ENCODE peak calls at places on chromosomes 1 and 21, in five cellular contexts. A is HepG2, V is psoas muscle, Y is right atrium auricular region, U is tibial nerve. W is an unnamed sample.

GRCh38 chr1:168728452-168729404 is at the start of gene DPT:
- DNase-seq in U (peak; percentile 50), A (no peak), Y (peak; percentile 74), V (peak; percentile 47), W (no peak)

GRCh38 chr1:39919545-39919944 is 17.8 kb upstream of the MYCL start:
- DNase-seq in Y (no peak), V (no peak), U (no peak), A (peak; percentile 61), W (peak; percentile 60)

GRCh38 chr1:243416510-243416909 is 160.7 kb downstream of the SDCCAG8 start:
- DNase-seq in Y (no peak), V (no peak), U (no peak), A (no peak), W (no peak)

GRCh38 chr1:104195395-104195794 is 445.7 kb downstream of the AMY1C start:
- DNase-seq in Y (no peak), V (no peak), U (no peak), A (peak; percentile 0), W (no peak)

GRCh38 chr1:204651843-204652421 is 33.6 kb downstream of the LRRN2 start:
- DNase-seq in V (no peak), U (no peak), A (no peak), Y (no peak), W (no peak)

GRCh38 chr21:36437745-36438128 is 42.2 kb downstream of the CLDN14 start:
- DNase-seq in U (no peak), A (no peak), Y (peak; percentile 77), V (no peak), W (no peak)

GRCh38 chr1:172286629-172287076 is 133.8 kb upstream of the C1orf105 start:
- DNase-seq in V (peak; percentile 22), Y (peak; percentile 60), A (no peak), U (peak; percentile 13), W (no peak)

GRCh38 chr1:176271572-176271971 is 64.5 kb upstream of the COP1 start:
- DNase-seq in V (no peak), Y (no peak), U (no peak), A (no peak), W (no peak)

GRCh38 chr1:64038965-64039926 is 164.2 kb upstream of the UBE2U start:
- DNase-seq in U (peak; percentile 15), A (no peak), V (peak; percentile 37), Y (no peak), W (peak; percentile 57)

GRCh38 chr1:230708631-230709580 is 5.0 kb downstream of the AGT start:
- DNase-seq in V (peak; percentile 51), U (no peak), Y (no peak), A (peak; percentile 94), W (no peak)

GRCh38 chr1:216826206-216826605 is 103.0 kb upstream of the ESRRG start:
- DNase-seq in Y (no peak), A (no peak), V (no peak), U (no peak), W (no peak)

GRCh38 chr1:163535807-163536206 is 214.1 kb downstream of the NUF2 start:
- DNase-seq in A (no peak), V (no peak), U (no peak), Y (no peak), W (no peak)

GRCh38 chr1:37822942-37823865 is 15.2 kb upstream of the YRDC start:
- DNase-seq in A (no peak), U (no peak), Y (no peak), V (no peak), W (no peak)

GRCh38 chr21:45341779-45342178 is 54.1 kb upstream of the POFUT2 start:
- DNase-seq in Y (no peak), A (no peak), U (no peak), V (no peak), W (no peak)

GRCh38 chr1:110684476-110684875 is 9.7 kb upstream of the KCNA3 start:
- DNase-seq in A (no peak), U (no peak), Y (no peak), V (no peak), W (no peak)

GRCh38 chr1:106502659-106503058 is 553.8 kb upstream of the PRMT6 start:
- DNase-seq in Y (no peak), V (no peak), U (no peak), A (no peak), W (no peak)

GRCh38 chr21:41686664-41687063 is 80.2 kb downstream of the RIPK4 start:
- DNase-seq in Y (no peak), V (no peak), U (no peak), A (peak; percentile 72), W (no peak)

GRCh38 chr1:15152318-15153183 is 996 bp upstream of the TMEM51 start:
- DNase-seq in U (peak; percentile 50), Y (peak; percentile 88), A (peak; percentile 88), V (peak; percentile 76), W (peak; percentile 83)

GRCh38 chr1:244049969-244050834 is 881 bp upstream of the ZBTB18 start:
- DNase-seq in A (no peak), Y (no peak), U (no peak), V (no peak), W (no peak)

GRCh38 chr1:99599678-99600175 is 46.2 kb upstream of the PALMD start:
- DNase-seq in A (peak; percentile 86), V (peak; percentile 54), Y (peak; percentile 62), U (no peak), W (peak; percentile 30)

GRCh38 chr1:43970911-43971310 is 1.1 kb downstream of the DPH2 start:
- DNase-seq in U (no peak), A (no peak), Y (no peak), V (no peak), W (no peak)
- H3K4me3 ChIP-seq in U (no peak overlapping the region), A (peak overlapping the region; percentile 80), Y (peak overlapping the region; percentile 69), V (peak overlapping the region; percentile 99), W (peak overlapping the region; percentile 71)

DNA sequence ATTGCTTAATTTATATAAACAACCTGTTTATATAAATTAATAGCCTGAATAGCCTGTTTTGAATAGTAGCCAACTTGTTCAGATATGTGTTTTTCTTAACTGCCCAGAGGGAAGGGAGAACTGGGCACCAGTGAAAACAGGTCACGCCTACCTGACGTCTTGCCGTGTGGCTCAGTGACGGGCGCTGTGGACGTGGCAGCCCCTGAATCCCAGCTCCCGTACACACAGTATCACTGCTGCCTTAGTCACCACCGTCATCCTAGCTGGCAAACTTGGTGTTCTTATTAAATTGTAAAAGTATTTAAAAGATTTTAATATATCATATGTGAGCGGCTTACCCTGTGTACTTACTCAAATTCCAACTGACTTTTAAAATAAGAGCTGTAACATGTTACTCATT is 35.4 kb upstream of the TRAPPC10 start:
- DNase-seq in V (no peak), U (no peak), Y (no peak), A (no peak), W (no peak)
- H3K36me3 ChIP-seq in V (peaks cover 63% of the 10 kb centered on the region), U (peaks cover 63% of the 10 kb centered on the region), Y (peaks cover 34% of the 10 kb centered on the region), A (peaks cover 4% of the 10 kb centered on the region), W (peaks cover 11% of the 10 kb centered on the region)

GRCh38 chr21:38983560-38983959 is 177.8 kb downstream of the ETS2 start:
- DNase-seq in V (no peak), A (no peak), U (no peak), Y (no peak), W (no peak)

GRCh38 chr21:38980416-38981319 is 174.9 kb downstream of the ETS2 start:
- DNase-seq in Y (no peak), V (no peak), A (no peak), U (no peak), W (no peak)

GRCh38 chr21:38984568-38984967 is 178.8 kb downstream of the ETS2 start:
- DNase-seq in V (no peak), Y (no peak), A (no peak), U (no peak), W (no peak)

GRCh38 chr21:38982804-38983203 is 177.1 kb downstream of the ETS2 start:
- DNase-seq in V (no peak), Y (no peak), U (no peak), A (no peak), W (no peak)

GRCh38 chr21:38982096-38982495 is 176.4 kb downstream of the ETS2 start:
- DNase-seq in V (no peak), U (no peak), A (peak; percentile 56), Y (no peak), W (no peak)
- TF ChIP-seq CTCF in V (no peak), U (no peak), A (no peak), Y (no peak), W (no peak)

GRCh38 chr1:3651939-3652537 is at the start of gene TP73:
- DNase-seq in Y (no peak), V (no peak), A (no peak), U (no peak), W (no peak)
- H3K4me3 ChIP-seq in Y (peak within 1 kb of the TSS; percentile 71), V (peak within 1 kb of the TSS; percentile 100), A (peak within 1 kb of the TSS; percentile 58), U (peak within 1 kb of the TSS; percentile 1), W (no peak within 1 kb of the TSS)

GRCh38 chr1:41498809-41499208 is 14.3 kb upstream of the EDN2 start:
- DNase-seq in U (no peak), A (no peak), V (peak; percentile 85), Y (peak; percentile 82), W (peak; percentile 78)
- H3K36me3 ChIP-seq in U (no peaks in the 10 kb centered on the region), A (no peaks in the 10 kb centered on the region), V (no peaks in the 10 kb centered on the region), Y (no peaks in the 10 kb centered on the region), W (no peaks in the 10 kb centered on the region)

GRCh38 chr1:11967028-11967547 is 13.2 kb upstream of the MFN2 start:
- DNase-seq in A (peak; percentile 89), V (no peak), Y (no peak), U (no peak), W (no peak)
- TF ChIP-seq CTCF in A (peak; percentile 94), V (peak; percentile 62), Y (peak; percentile 56), U (peak; percentile 33), W (peak; percentile 14)

GRCh38 chr1:113392541-113392940 is 2.2 kb downstream of the MAGI3 start:
- DNase-seq in V (no peak), A (no peak), U (no peak), Y (no peak), W (no peak)
- H3K4me3 ChIP-seq in V (peak overlapping the region; percentile 87), A (peak overlapping the region; percentile 66), U (no peak overlapping the region), Y (peak overlapping the region; percentile 96), W (no peak overlapping the region)

DNA sequence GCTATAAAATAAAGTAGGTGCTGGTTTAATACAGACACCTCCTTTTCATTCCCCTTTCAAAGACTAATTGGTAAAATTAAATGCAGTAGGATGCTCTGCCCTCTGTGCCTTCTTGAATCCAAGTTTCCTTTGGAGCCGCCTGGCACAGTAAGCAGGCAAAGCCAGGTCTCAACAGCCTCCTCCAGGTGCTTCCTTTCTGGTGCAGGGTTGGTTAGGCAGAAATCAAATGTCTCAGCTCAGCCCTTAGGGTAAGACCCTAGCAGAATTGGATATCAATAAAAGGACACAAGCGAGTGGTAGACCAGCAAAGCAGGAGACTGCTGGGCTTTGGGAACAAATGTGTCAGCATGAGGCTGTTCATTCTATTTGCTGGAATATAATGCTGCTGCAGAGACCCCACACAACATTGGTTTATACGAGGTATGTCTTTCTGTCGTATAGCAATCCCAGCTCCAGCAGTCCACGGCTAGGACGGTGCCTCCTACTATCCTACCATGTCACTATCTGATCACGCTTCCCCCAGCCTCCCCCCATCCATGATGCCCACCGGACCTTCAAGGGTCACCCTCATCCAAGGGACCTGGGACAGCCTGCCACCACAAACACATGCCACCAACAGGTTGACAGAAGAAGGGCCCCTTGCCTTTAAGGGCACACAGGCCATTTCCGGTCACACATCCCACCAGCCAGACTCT is 58.4 kb downstream of the CAPN2 start:
- DNase-seq in U (no peak), A (no peak), Y (peak; percentile 46), V (no peak), W (no peak)
- H3K36me3 ChIP-seq in U (peaks cover 77% of the 10 kb centered on the region), A (no peaks in the 10 kb centered on the region), Y (peaks cover 67% of the 10 kb centered on the region), V (peaks cover 82% of the 10 kb centered on the region), W (peaks cover 22% of the 10 kb centered on the region)